ENCODE peak calls at places on chromosomes 6 and 20, in six cellular contexts. Z is fibroblast of lung; M is CD8-positive, alpha-beta T cell; T is adrenal gland; C is neural progenitor cell; Q is AG09309. B is an unnamed sample.

GRCh38 chr6:55069132-55069781 is 105.1 kb upstream of the HCRTR2 start:
- DNase-seq in M (no peak), Q (peak), C (peak), T (no peak), Z (peak), B (no peak)

GRCh38 chr6:16146527-16146955 is 17.7 kb downstream of the MYLIP start:
- DNase-seq in Z (peak), Q (no peak), T (peak), C (no peak), M (no peak), B (peak)

GRCh38 chr6:143629104-143630080 is 48.4 kb upstream of the PHACTR2 start:
- DNase-seq in Z (peak), C (no peak), Q (no peak), M (no peak), T (no peak), B (no peak)

GRCh38 chr6:149150301-149150700 is 167.2 kb upstream of the TAB2 start:
- DNase-seq in C (no peak), Z (no peak), M (no peak), Q (no peak), T (no peak), B (no peak)

GRCh38 chr6:40930555-40930954 is 108.5 kb downstream of the UNC5CL start:
- DNase-seq in C (no peak), M (no peak), T (no peak), Q (no peak), Z (no peak), B (no peak)

GRCh38 chr20:10605547-10606195 is 68.1 kb downstream of the JAG1 start:
- DNase-seq in T (no peak), M (no peak), C (no peak), Q (no peak), Z (no peak), B (no peak)

GRCh38 chr20:24764027-24764797 is 184.9 kb upstream of the CST7 start:
- DNase-seq in Z (no peak), T (no peak), C (no peak), M (no peak), Q (no peak), B (peak)

GRCh38 chr20:50713677-50714101 is 17.7 kb upstream of the PARD6B start:
- DNase-seq in C (peak), Q (no peak), T (peak), Z (peak), M (no peak), B (no peak)

GRCh38 chr6:15338462-15338861 is 92.6 kb downstream of the JARID2 start:
- DNase-seq in C (no peak), Z (no peak), M (no peak), T (no peak), Q (no peak), B (no peak)

GRCh38 chr6:13814938-13815575 is 700 bp upstream of the MCUR1 start:
- DNase-seq in M (no peak), Z (no peak), C (no peak), Q (no peak), T (no peak), B (no peak)

GRCh38 chr20:33675127-33675954 is 1.1 kb upstream of the NECAB3 start:
- DNase-seq in C (no peak), Z (no peak), T (peak), Q (no peak), M (no peak), B (no peak)

GRCh38 chr6:39617023-39617422 is 108.2 kb downstream of the KIF6 start:
- DNase-seq in M (no peak), T (no peak), C (peak), Q (no peak), Z (peak), B (no peak)

GRCh38 chr20:44584103-44584690 is 1.8 kb downstream of the PKIG start:
- DNase-seq in Q (no peak), C (no peak), M (no peak), Z (no peak), T (no peak), B (no peak)

GRCh38 chr6:68875403-68875802 is 240.3 kb downstream of the ADGRB3 start:
- DNase-seq in T (no peak), Z (no peak), Q (no peak), M (no peak), C (no peak), B (no peak)

GRCh38 chr20:33909331-33909921 is 84.3 kb upstream of the RALY start:
- DNase-seq in M (no peak), T (peak), Z (peak), Q (peak), C (no peak), B (no peak)

GRCh38 chr20:872855-873520 is 39.5 kb downstream of the FAM110A start:
- DNase-seq in C (peak), T (no peak), Q (no peak), Z (no peak), M (no peak), B (no peak)

GRCh38 chr20:31666258-31667042 is 28.7 kb downstream of the COX4I2 start:
- DNase-seq in M (peak), C (peak), T (peak), Q (no peak), Z (no peak), B (no peak)

GRCh38 chr20:35954907-35955251 is 577 bp upstream of the SCAND1 start:
- DNase-seq in C (no peak), T (no peak), M (no peak), Z (peak), Q (no peak), B (no peak)

GRCh38 chr6:37396571-37397185 is 36.3 kb upstream of the CMTR1 start:
- DNase-seq in M (no peak), Q (peak), C (no peak), Z (peak), T (no peak), B (no peak)

GRCh38 chr6:24493945-24494725 is 634 bp upstream of the ALDH5A1 start:
- DNase-seq in Z (no peak), T (no peak), C (no peak), M (no peak), Q (no peak), B (no peak)

GRCh38 chr20:64099086-64099786 is 8.1 kb downstream of the NPBWR2 start:
- DNase-seq in T (no peak), Q (no peak), Z (no peak), M (no peak), C (no peak), B (no peak)

DNA sequence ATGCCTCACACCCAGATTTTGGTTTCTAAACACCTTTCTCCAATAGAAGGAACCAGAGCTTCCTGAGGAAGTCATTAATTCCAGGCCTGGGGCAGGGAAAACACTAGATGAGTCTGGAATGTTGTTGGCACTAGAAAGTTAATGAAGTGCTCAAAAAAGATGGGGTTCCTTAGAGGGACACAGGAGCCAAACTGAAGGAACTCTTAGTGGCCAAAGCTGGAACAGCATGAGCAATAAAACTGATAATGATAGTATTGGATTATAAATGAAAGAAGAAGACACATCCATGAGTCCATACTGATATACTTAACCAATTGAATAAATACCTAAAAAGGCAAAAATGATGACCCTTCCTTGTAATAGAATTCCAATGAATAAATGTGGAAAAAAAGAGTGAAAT is 4.4 kb downstream of the IL20RA start:
- DNase-seq in Q (no peak), Z (no peak), M (no peak), T (no peak), C (no peak), B (no peak)
- TF ChIP-seq CTCF in Q (no peak), Z (no peak), M (no peak), T (no peak), C (peak), B (no peak)

DNA sequence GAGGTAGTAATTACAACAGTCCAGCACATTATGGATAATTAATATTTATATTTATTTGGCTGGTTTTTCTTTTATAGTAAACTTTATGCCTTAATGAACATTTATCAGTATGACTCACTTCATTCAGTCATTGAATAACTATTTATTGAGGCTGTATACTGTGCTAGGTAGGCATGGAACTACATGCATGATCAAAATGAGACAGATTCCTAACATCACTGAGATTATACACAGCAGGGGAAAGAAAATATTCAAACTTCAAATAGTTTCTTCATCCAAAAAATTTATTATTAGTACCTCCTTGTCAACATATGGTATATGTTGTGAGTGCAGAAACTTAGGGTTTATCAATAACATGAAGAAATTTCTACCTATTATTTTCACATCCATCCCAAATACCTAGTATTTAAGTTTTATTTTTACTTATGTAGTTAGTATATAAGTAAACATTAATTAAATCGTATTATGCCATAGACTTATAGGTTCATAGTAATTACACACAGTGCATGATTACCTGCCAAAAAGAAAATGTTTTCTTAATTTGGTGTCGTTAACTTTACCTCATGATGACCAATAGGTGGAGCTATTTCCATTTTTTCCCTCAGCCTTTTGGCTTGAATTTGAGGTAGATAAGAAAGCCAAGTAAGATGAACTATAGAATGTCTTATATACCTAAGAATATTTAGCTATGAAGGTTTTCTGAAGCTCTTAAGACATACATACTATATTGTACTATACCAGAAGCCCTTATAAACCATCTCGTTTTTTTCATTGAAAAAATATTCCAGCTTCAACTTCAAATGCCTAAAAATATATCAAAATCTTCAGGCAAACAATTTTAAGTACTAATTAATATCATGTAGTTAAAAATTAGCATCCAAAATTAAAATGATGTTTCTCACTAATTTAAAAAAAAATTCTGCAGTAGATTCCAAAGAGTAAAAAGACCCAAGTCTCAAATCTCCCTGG is 12.5 kb upstream of the TMEM30A start:
- DNase-seq in Z (peak), T (no peak), Q (peak), M (no peak), C (peak), B (no peak)
- TF ChIP-seq CTCF in Z (peak), T (peak), Q (peak), M (peak), C (peak), B (peak)

GRCh38 chr6:135428078-135428477 is 69.5 kb downstream of the AHI1 start:
- DNase-seq in M (no peak), Z (no peak), Q (no peak), T (no peak), C (no peak), B (no peak)

GRCh38 chr6:135424385-135424784 is 73.2 kb downstream of the AHI1 start:
- DNase-seq in T (no peak), C (no peak), M (no peak), Z (no peak), Q (no peak), B (no peak)

GRCh38 chr6:135419162-135419561 is 78.4 kb downstream of the AHI1 start:
- DNase-seq in T (no peak), C (no peak), Q (peak), Z (peak), M (no peak), B (no peak)

GRCh38 chr6:135426833-135427232 is 70.7 kb downstream of the AHI1 start:
- DNase-seq in M (no peak), T (no peak), Q (no peak), Z (no peak), C (no peak), B (no peak)

DNA sequence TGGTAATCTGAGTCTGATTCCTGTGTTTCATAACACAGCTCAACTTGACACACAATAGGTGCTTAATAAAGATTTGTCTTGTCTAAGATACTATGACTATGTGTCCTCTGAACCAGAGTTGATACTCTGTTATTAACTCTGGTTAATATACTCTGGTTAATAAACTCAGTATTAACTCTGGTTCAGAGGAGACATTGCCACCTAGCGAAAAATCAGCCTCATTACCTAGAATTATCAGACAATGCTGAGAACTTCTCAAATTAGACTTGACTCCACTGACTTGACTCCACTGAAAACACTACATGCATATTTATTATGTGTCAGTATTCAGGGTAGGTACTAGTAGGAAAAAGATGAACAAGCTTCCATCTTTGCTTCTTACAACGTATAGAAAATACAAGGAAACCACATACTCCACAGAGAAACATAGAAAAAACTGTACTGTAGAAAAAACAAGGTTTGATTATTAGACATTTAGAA is 73.9 kb downstream of the AHI1 start:
- DNase-seq in T (no peak), C (peak), Q (peak), M (no peak), Z (peak), B (no peak)
- TF ChIP-seq CTCF in T (peak), C (peak), Q (peak), M (peak), Z (peak), B (peak)

DNA sequence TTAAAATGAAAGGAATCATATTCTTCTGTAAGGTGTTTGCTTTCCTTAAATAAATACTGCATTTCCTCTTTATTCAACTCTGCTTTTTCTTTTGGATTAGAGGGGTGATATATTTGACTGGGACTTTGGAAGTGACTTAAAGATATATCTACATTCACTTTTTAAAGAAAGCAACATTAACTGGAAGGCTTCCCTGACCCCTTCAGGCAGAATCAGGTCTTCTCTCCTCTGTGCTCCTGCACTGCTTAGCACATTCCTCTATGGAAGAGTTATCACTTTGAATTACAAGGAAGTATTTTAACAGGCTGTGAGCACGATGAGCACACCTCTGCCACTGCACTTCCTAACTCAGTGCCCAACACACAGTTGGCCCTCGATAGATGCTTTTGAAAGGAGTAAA is 59.2 kb upstream of the POU3F2 start:
- DNase-seq in Q (no peak), T (no peak), Z (no peak), M (no peak), C (peak), B (no peak)
- TF ChIP-seq CTCF in Q (no peak), T (no peak), Z (no peak), M (no peak), C (peak), B (no peak)

GRCh38 chr6:151661928-151662327 is 145.6 kb upstream of the ESR1 start:
- DNase-seq in M (no peak), Z (no peak), T (no peak), Q (no peak), C (peak), B (no peak)
- TF ChIP-seq CTCF in M (no peak), Z (no peak), T (no peak), Q (peak), C (peak), B (no peak)

DNA sequence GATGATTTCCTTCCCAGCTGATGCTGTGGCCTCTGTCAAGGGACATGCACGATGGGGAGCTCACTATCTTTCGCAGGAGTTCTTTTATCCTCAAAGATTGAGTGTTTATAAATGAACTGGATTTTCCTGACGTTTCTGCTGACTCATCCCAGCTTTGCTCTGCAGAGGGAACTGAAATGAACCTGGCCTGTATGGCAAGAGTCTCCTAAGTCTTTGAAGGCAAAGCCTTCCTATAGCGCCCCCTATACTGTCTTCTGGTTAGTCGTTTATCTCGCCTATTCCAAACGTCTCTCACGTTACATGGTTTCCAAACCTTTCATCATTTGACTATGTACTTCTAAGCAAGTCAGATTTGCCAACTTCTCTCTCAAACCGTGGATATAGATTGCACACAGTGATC is 565.3 kb downstream of the KIF16B start:
- DNase-seq in C (peak), Z (peak), T (no peak), Q (no peak), M (no peak), B (no peak)
- TF ChIP-seq CTCF in C (peak), Z (no peak), T (no peak), Q (no peak), M (no peak), B (no peak)

GRCh38 chr6:93017626-93018025 is 401.7 kb downstream of the EPHA7 start:
- DNase-seq in T (no peak), Z (no peak), Q (no peak), C (no peak), M (no peak), B (no peak)
- TF ChIP-seq CTCF in T (no peak), Z (no peak), Q (no peak), C (no peak), M (no peak), B (no peak)

DNA sequence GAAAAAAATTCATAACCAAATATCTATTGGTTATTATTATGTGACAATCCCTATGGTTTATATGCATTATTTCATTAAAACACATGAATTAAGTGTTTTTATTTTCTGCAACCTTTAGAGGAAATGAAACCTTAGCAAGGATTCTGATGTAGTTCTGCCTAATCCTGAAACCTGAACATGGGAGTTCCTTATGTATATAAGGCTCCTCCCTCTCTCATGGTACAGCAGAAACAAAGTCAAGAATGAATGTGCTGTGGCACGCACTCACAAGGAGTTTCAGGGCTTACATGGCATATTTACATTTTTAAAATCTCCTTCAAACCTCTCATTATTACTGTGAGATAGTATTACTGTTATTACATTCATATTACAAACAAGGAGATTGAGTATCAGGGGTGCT is 426.4 kb upstream of the CITED2 start:
- DNase-seq in Q (no peak), C (no peak), M (no peak), Z (no peak), T (no peak), B (no peak)
- TF ChIP-seq CTCF in Q (no peak), C (no peak), M (no peak), Z (no peak), T (no peak), B (no peak)

B was measured in osteocyte.